ENCODE peak calls at places on chromosomes 4 and X, in four cellular contexts. X is stomach, D is AG04450, W is tibial artery. Z is an unnamed sample.
A peak's percentile ranks its signal among the peaks of the same experiment; 100 is the strongest.

GRCh38 chrX:49070988-49071387 is 2.8 kb downstream of the PRAF2 start:
- DNase-seq in W (no peak), D (no peak), X (no peak), Z (no peak)

GRCh38 chr4:88975925-88976511 is 81.0 kb downstream of the FAM13A start:
- DNase-seq in X (no peak), D (no peak), W (no peak), Z (no peak)

GRCh38 chrX:103640401-103641155 is 11.8 kb downstream of the TCEAL1 start:
- DNase-seq in W (no peak), X (no peak), D (no peak), Z (no peak)

GRCh38 chrX:13212191-13212651 is 107.6 kb downstream of the ATXN3L start:
- DNase-seq in W (no peak), X (no peak), D (peak; percentile 3), Z (no peak)

GRCh38 chr4:24244663-24245519 is 339.5 kb downstream of the DHX15 start:
- DNase-seq in D (no peak), X (no peak), W (peak; percentile 23), Z (no peak)

GRCh38 chrX:130575831-130576404 is 174.1 kb downstream of the RBMX2 start:
- DNase-seq in W (peak; percentile 20), D (peak; percentile 1), X (peak; percentile 38), Z (no peak)

GRCh38 chr4:175947117-175947722 is 118.4 kb upstream of the WDR17 start:
- DNase-seq in X (no peak), W (no peak), D (peak; percentile 1), Z (no peak)

GRCh38 chr4:18844726-18845125 is 823.2 kb upstream of the LCORL start:
- DNase-seq in X (no peak), D (no peak), W (no peak), Z (no peak)

GRCh38 chr4:69054578-69055200 is 41.6 kb upstream of the UGT2B7 start:
- DNase-seq in W (no peak), X (no peak), D (peak; percentile 43), Z (no peak)

GRCh38 chrX:150236304-150236703 is 126.8 kb upstream of the MAMLD1 start:
- DNase-seq in D (no peak), W (no peak), X (no peak), Z (no peak)

GRCh38 chr4:52045028-52045427 is 6.1 kb upstream of the SPATA18 start:
- DNase-seq in W (no peak), D (no peak), X (no peak), Z (no peak)

GRCh38 chr4:79917246-79917645 is 155.8 kb downstream of the ANTXR2 start:
- DNase-seq in W (no peak), D (no peak), X (peak; percentile 31), Z (no peak)

GRCh38 chrX:74179071-74179470 is 124.9 kb upstream of the ZCCHC13 start:
- DNase-seq in W (no peak), X (no peak), D (peak; percentile 20), Z (no peak)

GRCh38 chr4:8365951-8366350 is 74.6 kb downstream of the ACOX3 start:
- DNase-seq in X (no peak), W (no peak), D (no peak), Z (no peak)

GRCh38 chrX:106437407-106437806 is 174.4 kb upstream of the RADX start:
- DNase-seq in W (no peak), D (no peak), X (no peak), Z (no peak)

GRCh38 chr4:75708218-75708691 is 16.1 kb upstream of the USO1 start:
- DNase-seq in W (no peak), D (no peak), X (no peak), Z (no peak)

GRCh38 chrX:137025930-137026329 is 7.9 kb downstream of the GPR101 start:
- DNase-seq in D (no peak), W (no peak), X (no peak), Z (no peak)

GRCh38 chrX:123648028-123648810 is 84.6 kb downstream of the THOC2 start:
- DNase-seq in D (peak; percentile 42), W (no peak), X (peak; percentile 61), Z (no peak)

GRCh38 chr4:113020966-113021365 is 28.5 kb upstream of the ANK2 start:
- DNase-seq in W (no peak), D (no peak), X (no peak), Z (no peak)

GRCh38 chr4:20430555-20430954 is 178.8 kb downstream of the SLIT2 start:
- DNase-seq in W (no peak), D (peak; percentile 48), X (no peak), Z (no peak)

GRCh38 chr4:4986856-4987255 is 32.4 kb downstream of the CYTL1 start:
- DNase-seq in D (no peak), W (no peak), X (no peak), Z (no peak)

GRCh38 chr4:148295642-148296041 is 146.6 kb downstream of the NR3C2 start:
- DNase-seq in W (no peak), D (no peak), X (no peak), Z (no peak)

GRCh38 chr4:148302416-148302815 is 139.8 kb downstream of the NR3C2 start:
- DNase-seq in W (no peak), D (no peak), X (no peak), Z (no peak)

GRCh38 chr4:148305749-148306148 is 136.5 kb downstream of the NR3C2 start:
- DNase-seq in D (no peak), X (no peak), W (no peak), Z (no peak)

GRCh38 chr4:148299337-148299736 is 142.9 kb downstream of the NR3C2 start:
- DNase-seq in D (no peak), X (no peak), W (no peak), Z (no peak)

DNA sequence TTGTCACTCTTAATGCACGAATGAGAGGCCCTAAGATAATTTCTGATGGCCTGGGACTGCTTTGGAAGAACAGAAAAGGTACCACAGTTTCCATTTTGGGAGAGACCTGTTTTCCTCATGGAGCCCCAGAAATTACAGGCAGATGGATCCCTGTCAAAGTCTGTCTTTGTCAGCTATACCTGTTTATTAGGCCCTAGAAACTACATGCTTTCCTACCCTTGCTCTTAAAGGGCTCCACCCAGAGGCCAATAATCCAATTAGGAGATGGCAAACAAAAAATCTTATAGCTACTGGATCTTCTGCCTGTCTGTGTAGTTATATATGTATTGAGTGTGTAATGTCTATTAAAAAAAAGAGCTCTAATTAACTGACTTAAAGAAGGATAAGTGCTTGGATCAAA is 141.3 kb downstream of the NR3C2 start:
- DNase-seq in D (no peak), X (no peak), W (no peak), Z (no peak)
- TF ChIP-seq CTCF in D (no peak), X (no peak), W (no peak), Z (no peak)

GRCh38 chrX:131764224-131764623 is 220.3 kb downstream of the OR13H1 start:
- DNase-seq in D (no peak), W (no peak), X (no peak), Z (no peak)

GRCh38 chrX:131763674-131764073 is 219.8 kb downstream of the OR13H1 start:
- DNase-seq in X (peak; percentile 85), W (no peak), D (no peak), Z (no peak)

GRCh38 chrX:131762802-131763234 is 218.9 kb downstream of the OR13H1 start:
- DNase-seq in X (peak; percentile 48), D (no peak), W (no peak), Z (no peak)
- TF ChIP-seq CTCF in X (no peak), D (no peak), W (no peak), Z (no peak)

GRCh38 chr4:39410415-39410814 is 3.7 kb downstream of the KLB start:
- DNase-seq in W (no peak), D (no peak), X (no peak), Z (no peak)
- TF ChIP-seq CTCF in W (peak; percentile 15), D (peak; percentile 40), X (no peak), Z (no peak)

GRCh38 chrX:140066262-140066661 is 100.9 kb upstream of the CXorf66 start:
- DNase-seq in D (no peak), X (no peak), W (no peak), Z (no peak)
- TF ChIP-seq CTCF in D (no peak), X (no peak), W (no peak), Z (no peak)

GRCh38 chrX:55489315-55490009 is at the start of gene USP51:
- DNase-seq in D (no peak), X (peak; percentile 42), W (peak; percentile 45), Z (no peak)
- TF ChIP-seq CTCF in D (peak; percentile 4), X (no peak), W (no peak), Z (no peak)

DNA sequence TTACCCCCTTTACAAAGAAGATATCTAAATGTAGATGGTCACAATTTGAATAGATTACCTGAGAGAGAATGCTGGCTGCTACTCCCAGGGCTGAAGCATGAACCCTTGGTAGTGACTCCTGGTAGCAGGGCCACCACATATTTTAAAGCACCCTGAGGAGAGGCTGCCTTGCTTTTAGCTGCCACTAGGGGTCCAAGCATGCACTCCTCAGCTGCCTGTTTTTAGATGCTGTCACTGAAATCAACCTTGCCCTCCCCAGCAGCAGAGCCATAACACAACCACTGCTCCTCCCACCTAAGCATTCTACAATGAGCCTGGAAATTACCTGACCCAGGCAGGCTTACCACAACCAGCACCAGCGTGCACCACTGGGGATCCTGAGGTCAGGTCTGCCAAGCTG is 850.9 kb downstream of the FAM133A start:
- DNase-seq in X (no peak), W (no peak), D (no peak), Z (no peak)
- TF ChIP-seq CTCF in X (no peak), W (no peak), D (no peak), Z (no peak)

GRCh38 chr4:186015212-186015817 is 53.6 kb upstream of the TLR3 start:
- DNase-seq in D (no peak), X (no peak), W (no peak), Z (no peak)
- TF ChIP-seq CTCF in D (no peak), X (no peak), W (no peak), Z (no peak)

GRCh38 chrX:14344172-14344940 is 185.0 kb upstream of the GLRA2 start:
- DNase-seq in X (no peak), D (no peak), W (no peak), Z (no peak)
- TF ChIP-seq CTCF in X (no peak), D (no peak), W (no peak), Z (no peak)